ENCODE peak calls at places on chromosomes 3 and 15, in ten cellular contexts. L is astrocyte of the spinal cord, H is foreskin fibroblast, S is cardiac fibroblast, B is heart left ventricle, A is AG09309, X is fibroblast of mammary gland, U is fibroblast of lung, K is kidney, Z is uterus. F is an unnamed sample.

GRCh38 chr3:172646439-172647015 is 64.3 kb downstream of the NCEH1 start:
- DNase-seq in S (peak), B (peak), L (peak), K (no peak), A (no peak), U (peak), H (peak), X (peak), Z (no peak), F (no peak)

GRCh38 chr3:86562095-86562494 is 428.9 kb downstream of the VGLL3 start:
- DNase-seq in B (no peak), A (no peak), L (no peak), X (no peak), Z (no peak), H (no peak), K (no peak), S (no peak), U (no peak), F (no peak)

GRCh38 chr15:40925863-40926658 is 3.1 kb upstream of the DLL4 start:
- DNase-seq in K (peak), L (no peak), S (no peak), X (no peak), B (no peak), U (peak), A (no peak), H (peak), Z (no peak), F (peak)

GRCh38 chr3:14413381-14414071 is 11.1 kb downstream of the SLC6A6 start:
- DNase-seq in Z (no peak), X (peak), K (no peak), H (peak), S (no peak), U (peak), A (no peak), B (no peak), L (peak), F (no peak)

GRCh38 chr3:13091898-13092620 is 18.8 kb upstream of the IQSEC1 start:
- DNase-seq in A (peak), H (peak), X (peak), K (peak), Z (peak), L (peak), S (peak), U (peak), B (peak), F (peak)

GRCh38 chr3:109640146-109640652 is 302.9 kb upstream of the DPPA4 start:
- DNase-seq in K (no peak), H (no peak), L (no peak), U (no peak), X (no peak), A (no peak), Z (no peak), S (no peak), B (no peak), F (no peak)

GRCh38 chr3:69499899-69500316 is 114.0 kb upstream of the FRMD4B start:
- DNase-seq in S (peak), U (peak), B (peak), A (no peak), Z (peak), K (peak), X (peak), H (peak), L (peak), F (no peak)

GRCh38 chr15:23687143-23687470 is at the start of gene NDN:
- DNase-seq in L (peak), B (peak), S (peak), X (peak), U (peak), H (peak), Z (peak), K (peak), A (no peak), F (peak)

GRCh38 chr3:47852604-47853397 is 49.9 kb downstream of the DHX30 start:
- DNase-seq in L (no peak), S (no peak), K (peak), X (no peak), U (no peak), Z (no peak), H (no peak), A (no peak), B (no peak), F (no peak)

GRCh38 chr3:79878697-79879096 is 110.9 kb upstream of the ROBO1 start:
- DNase-seq in S (no peak), K (no peak), A (no peak), B (no peak), U (no peak), L (no peak), X (no peak), Z (no peak), H (no peak), F (no peak)

GRCh38 chr15:40594429-40594836 is 384 bp downstream of the KNL1 start:
- DNase-seq in S (peak), K (peak), A (no peak), Z (no peak), U (no peak), B (peak), X (peak), L (peak), H (peak), F (peak)

GRCh38 chr3:192850501-192850981 is 67.1 kb downstream of the MB21D2 start:
- DNase-seq in X (peak), K (no peak), S (no peak), Z (no peak), A (no peak), B (no peak), L (peak), U (no peak), H (peak), F (peak)

GRCh38 chr15:40844543-40844981 is 714 bp downstream of the SPINT1 start:
- DNase-seq in S (peak), Z (no peak), A (no peak), X (no peak), K (peak), H (peak), U (no peak), B (peak), L (no peak), F (no peak)

GRCh38 chr15:67822537-67823370 is 2.6 kb upstream of the SKOR1 start:
- DNase-seq in Z (no peak), A (no peak), U (no peak), B (no peak), H (no peak), S (no peak), K (peak), L (no peak), X (no peak), F (no peak)

GRCh38 chr3:39208463-39209055 is 16.2 kb upstream of the XIRP1 start:
- DNase-seq in B (peak), Z (peak), U (peak), A (peak), X (peak), K (no peak), H (peak), L (peak), S (peak), F (peak)

GRCh38 chr3:38270606-38271005 is 5.0 kb downstream of the SLC22A13 start:
- DNase-seq in S (no peak), L (no peak), K (no peak), X (no peak), A (no peak), H (no peak), Z (no peak), U (no peak), B (no peak), F (peak)

GRCh38 chr15:91751611-91752010 is 101.9 kb upstream of the SLCO3A1 start:
- DNase-seq in K (no peak), H (no peak), X (no peak), A (no peak), B (no peak), U (no peak), L (no peak), S (no peak), Z (no peak), F (no peak)

GRCh38 chr3:10011644-10012043 is 14.6 kb upstream of the FANCD2 start:
- DNase-seq in Z (peak), H (peak), S (peak), B (no peak), U (no peak), L (no peak), X (no peak), K (no peak), A (no peak), F (peak)
- H3K4me3 ChIP-seq in Z (no peak), H (peak), S (peak), B (peak), U (peak), L (peak), X (peak), K (no peak), A (peak), F (peak)

DNA sequence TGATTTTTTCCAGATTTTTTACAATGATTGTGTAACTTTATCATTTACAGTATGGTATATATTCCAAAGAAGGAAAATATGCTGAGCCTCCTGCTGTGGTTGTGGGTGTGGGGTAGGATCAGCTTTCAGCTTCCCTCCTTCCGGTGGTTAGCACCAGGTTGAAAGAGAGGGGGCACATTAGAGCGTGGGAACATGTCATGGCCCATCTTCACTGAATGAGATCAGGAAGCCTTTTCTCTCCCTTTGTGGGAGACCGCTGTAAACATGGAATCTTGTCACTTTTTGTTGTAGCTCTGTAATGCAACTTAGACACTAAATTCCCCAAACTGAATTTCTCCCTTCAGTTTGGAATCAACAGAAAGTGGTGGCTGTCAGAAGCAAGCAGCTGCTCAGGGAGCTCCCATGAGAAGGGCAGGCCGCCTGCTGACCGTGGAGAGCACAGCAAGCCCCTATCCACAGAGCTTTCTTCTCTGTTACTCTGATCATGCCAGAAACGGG is 86.7 kb upstream of the LIMD1 start:
- DNase-seq in H (peak), Z (no peak), L (peak), B (peak), S (peak), K (no peak), A (no peak), U (peak), X (peak), F (no peak)
- TF ChIP-seq CTCF in H (peak), Z (no peak), L (peak), B (peak), S (peak), K (no peak), A (peak), U (peak), X (peak), F (peak)

DNA sequence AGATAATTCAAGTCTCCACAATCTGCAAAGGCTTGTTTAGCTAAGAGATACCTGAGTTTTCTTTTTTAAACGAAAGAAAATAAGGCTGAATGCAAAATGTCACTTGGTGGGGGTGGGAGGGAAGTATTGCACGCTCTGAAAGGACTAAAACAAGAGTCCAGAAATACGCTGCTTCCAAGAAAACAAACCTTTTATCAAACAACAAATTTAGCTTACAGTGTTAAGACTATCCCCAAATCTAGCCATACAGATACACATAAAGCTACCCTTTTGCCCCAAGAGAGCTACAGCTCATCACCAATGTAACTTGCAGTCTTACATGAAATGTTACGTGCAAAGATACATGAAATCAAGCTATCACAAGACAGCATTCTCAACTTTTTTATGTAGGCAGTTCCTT is 522.5 kb downstream of the FOXP1 start:
- DNase-seq in L (no peak), S (no peak), U (no peak), Z (no peak), H (no peak), A (no peak), X (no peak), K (no peak), B (no peak), F (no peak)
- H3K4me3 ChIP-seq in L (no peak), S (no peak), U (peak), Z (no peak), H (no peak), A (no peak), X (no peak), K (no peak), B (peak), F (no peak)

DNA sequence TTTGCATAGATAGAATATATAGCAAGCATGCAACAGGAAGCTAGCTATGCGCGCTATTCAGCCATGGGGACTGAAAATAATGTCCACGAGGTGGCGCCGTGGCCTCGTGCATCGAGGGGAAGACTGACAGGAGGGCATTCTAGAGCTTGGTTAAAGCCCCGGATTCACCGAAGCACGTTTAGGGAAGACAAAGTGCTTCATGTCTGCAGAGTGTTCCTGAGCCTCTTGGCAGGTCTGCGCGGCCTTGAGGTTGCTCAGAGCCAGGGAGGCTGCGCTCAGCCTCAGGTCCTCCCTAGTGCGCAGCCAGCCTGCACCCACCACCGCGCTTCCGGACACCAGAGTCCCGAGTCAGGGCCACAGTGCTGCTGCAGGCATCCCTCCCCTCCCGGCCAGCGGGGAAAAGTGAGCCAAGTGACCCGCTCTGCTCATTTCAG is 24.6 kb downstream of the GABRA5 start:
- DNase-seq in A (peak), U (peak), X (peak), L (peak), H (peak), B (peak), S (peak), Z (no peak), K (peak), F (peak)
- TF ChIP-seq CTCF in A (peak), U (peak), X (peak), L (peak), H (peak), B (peak), S (peak), Z (peak), K (peak), F (peak)

DNA sequence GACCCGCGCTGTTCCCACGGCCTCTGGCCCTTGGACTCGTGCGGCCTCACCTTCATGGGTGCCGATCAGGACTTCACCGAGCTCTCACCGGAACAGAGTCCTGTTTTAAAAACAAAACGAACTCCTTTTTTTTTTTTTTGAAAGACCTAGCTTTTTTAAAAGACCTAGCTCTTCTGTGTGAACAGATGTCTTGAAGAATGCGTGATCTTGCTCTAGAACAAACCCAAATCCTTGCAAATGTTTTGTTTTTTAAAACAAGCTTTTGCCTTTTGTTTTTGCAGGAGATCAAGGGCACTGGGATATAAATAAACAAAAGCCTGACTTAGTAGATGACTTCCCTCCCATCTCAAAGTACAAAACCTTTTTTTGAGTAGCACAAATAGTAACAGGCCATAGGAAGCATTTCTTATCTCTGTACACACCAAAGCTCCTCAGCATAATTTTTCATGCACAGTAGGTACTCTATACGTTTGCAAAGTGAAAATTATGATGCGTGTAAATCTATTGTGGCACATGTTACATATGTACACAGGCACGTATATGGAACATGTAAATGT is 1.1 kb upstream of the MSL2 start:
- DNase-seq in L (no peak), X (no peak), H (no peak), U (no peak), K (no peak), Z (no peak), S (no peak), B (no peak), A (no peak), F (no peak)
- H3K4me3 ChIP-seq in L (peak), X (peak), H (peak), U (peak), K (peak), Z (peak), S (peak), B (peak), A (peak), F (peak)

F was measured in AG10803.